ENCODE peak calls at places on chromosomes 2 and 18, in four cellular contexts. O is SK-N-SH, Y is HepG2, P is K562. T is an unnamed sample.

GRCh38 chr18:6294119-6294784 is 120.5 kb downstream of the L3MBTL4 start:
- DNase-seq in O (no peak), Y (no peak), P (no peak), T (no peak)

GRCh38 chr2:59888015-59888414 is 665.4 kb downstream of the BCL11A start:
- DNase-seq in O (no peak), Y (no peak), P (no peak), T (no peak)

GRCh38 chr2:69549421-69549820 is 94.1 kb downstream of the AAK1 start:
- DNase-seq in O (no peak), Y (no peak), P (no peak), T (no peak)

GRCh38 chr2:96501471-96501874 is 3.7 kb downstream of the NEURL3 start:
- DNase-seq in O (no peak), Y (no peak), P (no peak), T (no peak)

GRCh38 chr18:78896111-78896510 is 83.5 kb upstream of the SALL3 start:
- DNase-seq in O (no peak), Y (no peak), P (no peak), T (no peak)

GRCh38 chr2:217223222-217223930 is 363.5 kb upstream of the TNP1 start:
- DNase-seq in O (no peak), Y (no peak), P (no peak), T (no peak)

GRCh38 chr18:74498712-74499629 is 2.8 kb downstream of the CNDP2 start:
- DNase-seq in O (no peak), Y (no peak), P (no peak), T (no peak)

GRCh38 chr18:52992041-52992440 is 652.0 kb downstream of the DCC start:
- DNase-seq in O (peak), Y (peak), P (no peak), T (no peak)

GRCh38 chr2:209314641-209315040 is 109.2 kb upstream of the MAP2 start:
- DNase-seq in O (no peak), Y (no peak), P (no peak), T (no peak)

GRCh38 chr18:36813753-36814130 is 15.1 kb downstream of the TPGS2 start:
- DNase-seq in O (no peak), Y (no peak), P (peak), T (no peak)

GRCh38 chr2:201235865-201236811 is 24.2 kb upstream of the CASP8 start:
- DNase-seq in O (peak), Y (peak), P (peak), T (no peak)

GRCh38 chr2:180130403-180130802 is 123.3 kb upstream of the CWC22 start:
- DNase-seq in O (no peak), Y (no peak), P (no peak), T (no peak)

GRCh38 chr2:57806449-57806968 is 240.1 kb upstream of the VRK2 start:
- DNase-seq in O (no peak), Y (no peak), P (no peak), T (no peak)

GRCh38 chr2:145431181-145431951 is 911.4 kb upstream of the ZEB2 start:
- DNase-seq in O (peak), Y (peak), P (no peak), T (no peak)
- TF ChIP-seq ELF1 in O (no peak), Y (no peak), P (no peak), T (no peak)

GRCh38 chr2:176647325-176648155 is 378.3 kb downstream of the MTX2 start:
- DNase-seq in O (no peak), Y (no peak), P (no peak), T (no peak)

GRCh38 chr2:176650811-176651559 is 381.7 kb downstream of the MTX2 start:
- DNase-seq in O (no peak), Y (no peak), P (no peak), T (no peak)

GRCh38 chr2:176650101-176650500 is 380.9 kb downstream of the MTX2 start:
- DNase-seq in O (peak), Y (no peak), P (peak), T (no peak)

GRCh38 chr2:176646033-176646615 is 376.9 kb downstream of the MTX2 start:
- DNase-seq in O (no peak), Y (no peak), P (no peak), T (no peak)

DNA sequence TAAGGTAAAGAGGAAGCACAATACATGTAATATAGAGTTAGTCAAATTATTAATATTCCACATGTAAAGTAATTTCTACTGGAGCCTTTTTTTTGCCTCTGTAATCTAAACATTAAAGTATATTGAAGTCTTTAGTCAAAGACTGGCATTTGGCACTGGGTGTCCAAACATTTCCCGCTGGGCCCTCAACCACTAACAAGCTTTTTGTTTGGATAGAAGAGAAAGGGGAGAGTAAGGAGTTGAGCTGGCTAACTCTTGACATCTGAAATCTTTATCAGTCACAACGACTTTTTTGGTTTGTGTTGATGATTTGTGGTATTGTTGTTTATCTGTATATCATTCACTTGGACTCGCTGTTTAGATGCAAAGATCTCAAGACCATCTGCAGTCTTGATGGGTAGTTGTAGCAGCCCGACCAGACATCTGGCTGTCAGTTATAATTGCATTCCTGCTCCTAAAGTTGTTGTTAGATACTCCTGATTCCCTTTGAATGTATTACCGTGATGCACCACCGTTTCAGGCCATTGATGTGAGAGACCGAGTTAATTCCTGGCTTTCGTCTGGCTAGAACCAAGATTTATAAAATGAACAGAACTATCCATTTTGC is 379.6 kb downstream of the MTX2 start:
- DNase-seq in O (no peak), Y (no peak), P (no peak), T (no peak)
- TF ChIP-seq ELF1 in O (no peak), Y (no peak), P (no peak), T (no peak)

GRCh38 chr2:84942964-84943421 is 28.0 kb upstream of the KCMF1 start:
- DNase-seq in O (no peak), Y (no peak), P (no peak), T (no peak)

GRCh38 chr2:84940088-84940470 is 30.9 kb upstream of the KCMF1 start:
- DNase-seq in O (no peak), Y (no peak), P (no peak), T (no peak)

GRCh38 chr2:84940836-84941412 is 30.0 kb upstream of the KCMF1 start:
- DNase-seq in O (no peak), Y (no peak), P (no peak), T (no peak)

GRCh38 chr2:84944257-84944909 is 26.6 kb upstream of the KCMF1 start:
- DNase-seq in O (no peak), Y (no peak), P (no peak), T (no peak)

DNA sequence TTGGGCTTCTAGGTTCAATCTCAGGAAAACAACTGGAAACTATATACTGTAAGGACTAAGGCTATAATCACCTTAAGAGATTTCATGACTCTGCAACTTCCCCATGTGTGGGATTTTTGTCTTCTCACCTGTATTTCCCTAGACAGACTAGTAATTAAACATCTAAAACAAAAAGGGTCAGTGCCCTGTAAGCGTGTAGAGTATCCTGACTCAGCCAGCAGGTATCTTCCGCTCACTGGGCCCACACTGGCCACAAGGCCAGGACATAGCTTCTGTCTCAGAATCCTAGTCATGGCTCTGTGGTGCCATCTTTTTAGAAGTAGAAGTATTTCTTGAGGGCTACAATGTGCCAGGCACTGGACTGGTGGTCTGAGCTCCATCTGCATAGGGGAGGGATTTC is 28.8 kb upstream of the KCMF1 start:
- DNase-seq in O (no peak), Y (no peak), P (no peak), T (no peak)
- TF ChIP-seq ELF1 in O (no peak), Y (no peak), P (no peak), T (no peak)

GRCh38 chr18:48765053-48765452 is 185.7 kb downstream of the SMAD7 start:
- DNase-seq in O (no peak), Y (no peak), P (no peak), T (no peak)

GRCh38 chr18:48766025-48766424 is 184.7 kb downstream of the SMAD7 start:
- DNase-seq in O (no peak), Y (no peak), P (no peak), T (no peak)

GRCh38 chr18:48767090-48767670 is 183.6 kb downstream of the SMAD7 start:
- DNase-seq in O (peak), Y (no peak), P (no peak), T (no peak)

GRCh38 chr18:48764452-48764851 is 186.3 kb downstream of the SMAD7 start:
- DNase-seq in O (no peak), Y (no peak), P (no peak), T (no peak)

GRCh38 chr18:48766487-48766886 is 184.3 kb downstream of the SMAD7 start:
- DNase-seq in O (no peak), Y (no peak), P (no peak), T (no peak)
- TF ChIP-seq ELF1 in O (no peak), Y (no peak), P (no peak), T (no peak)

DNA sequence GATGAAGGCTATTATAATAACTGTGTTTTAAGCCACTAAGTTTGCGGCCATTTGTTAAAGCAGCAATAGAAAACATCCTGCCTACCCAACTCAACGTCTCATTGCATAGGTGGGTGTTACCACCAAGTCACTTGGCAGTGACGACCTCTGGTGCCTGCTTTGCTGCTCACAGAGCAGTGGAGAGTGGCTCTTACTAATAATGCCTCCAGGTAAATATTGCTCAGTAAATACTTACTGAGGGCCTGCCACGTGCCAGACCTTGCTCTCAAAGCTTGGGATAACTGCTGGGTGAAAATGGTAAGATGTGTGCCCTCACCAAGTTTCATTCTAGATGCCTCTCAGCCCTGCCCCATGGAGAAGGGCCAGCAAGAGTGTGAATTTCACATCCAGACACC is 27.7 kb downstream of the ITGA6 start:
- DNase-seq in O (no peak), Y (no peak), P (no peak), T (no peak)
- TF ChIP-seq ELF1 in O (no peak), Y (no peak), P (no peak), T (no peak)

DNA sequence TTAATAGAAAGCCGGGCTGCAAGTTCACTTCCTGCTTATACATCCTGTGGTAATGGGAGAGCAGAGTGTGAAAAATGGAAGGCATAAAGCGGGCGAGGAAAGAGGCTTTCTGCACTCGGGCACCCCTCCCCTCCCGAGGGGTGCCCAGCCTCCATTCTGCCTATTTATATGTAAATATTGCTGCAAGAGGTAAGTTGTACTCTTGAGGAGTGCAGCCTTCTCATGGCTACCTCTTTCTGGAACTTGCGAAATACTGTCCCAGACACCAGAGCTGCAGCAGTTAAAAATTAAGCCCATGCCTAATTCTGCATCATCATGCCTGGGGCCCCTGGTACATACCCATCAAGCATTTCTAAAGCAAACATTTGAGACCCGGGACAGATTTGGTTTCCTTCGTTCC is 156.0 kb downstream of the GBX2 start:
- DNase-seq in O (no peak), Y (peak), P (no peak), T (no peak)
- TF ChIP-seq ELF1 in O (no peak), Y (no peak), P (no peak), T (no peak)

DNA sequence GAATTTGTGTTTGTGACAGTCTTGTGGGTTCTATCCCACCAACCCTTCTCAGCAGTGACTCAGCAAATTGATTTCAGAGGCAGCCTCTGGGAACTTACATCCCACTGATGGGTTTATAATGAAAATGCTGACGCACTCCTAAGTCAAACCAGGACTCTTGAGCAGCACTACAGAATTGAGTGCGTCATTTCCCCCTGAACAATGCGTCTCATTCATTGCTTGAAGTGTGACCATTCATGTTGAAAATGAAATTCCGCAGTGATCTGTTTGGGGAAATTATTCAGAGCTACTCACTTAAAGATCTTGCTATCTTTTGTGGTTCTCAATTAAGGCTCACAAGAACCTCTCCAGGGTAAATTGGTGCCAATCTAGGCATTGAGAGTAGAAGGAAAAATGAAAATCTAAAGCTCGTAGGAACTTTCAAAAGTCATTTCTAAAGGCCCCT is 417.7 kb upstream of the SLC14A2 start:
- DNase-seq in O (no peak), Y (no peak), P (no peak), T (no peak)
- TF ChIP-seq ELF1 in O (no peak), Y (no peak), P (no peak), T (no peak)

T was measured in HCT116.